ENCODE peak calls at places on chromosomes 11 and 22, in nine cellular contexts. Z is right lobe of liver; A is psoas muscle; R is CD4-positive, alpha-beta memory T cell; Q is mesendoderm; Y is GM23338; K is transverse colon; X is CD8-positive, alpha-beta memory T cell; S is heart right ventricle. E is an unnamed sample.

GRCh38 chr11:95337175-95337957 is 106.4 kb upstream of the SESN3 start:
- DNase-seq in Z (peak; percentile 59), A (peak; percentile 69), R (peak; percentile 32), Q (peak; percentile 87), Y (peak; percentile 64), K (peak; percentile 43), X (no peak), S (peak; percentile 68), E (peak; percentile 36)

GRCh38 chr22:28933321-28933720 is 49.9 kb downstream of the ZNRF3 start:
- DNase-seq in Z (no peak), A (no peak), R (no peak), Q (no peak), Y (no peak), K (no peak), X (no peak), S (no peak), E (no peak)

GRCh38 chr11:355581-356458 is 13.5 kb upstream of the B4GALNT4 start:
- DNase-seq in Z (peak; percentile 97), A (peak; percentile 95), R (peak; percentile 86), Q (peak; percentile 98), Y (peak; percentile 95), K (peak; percentile 95), X (peak; percentile 82), S (peak; percentile 95), E (peak; percentile 92)

GRCh38 chr11:16605440-16605970 is 132.9 kb upstream of the C11orf58 start:
- DNase-seq in Z (peak; percentile 49), A (peak; percentile 28), R (no peak), Q (peak; percentile 53), Y (peak; percentile 74), K (peak; percentile 22), X (no peak), S (peak; percentile 43), E (no peak)

GRCh38 chr22:28435271-28435825 is 244.3 kb downstream of the TTC28 start:
- DNase-seq in Z (peak; percentile 82), A (peak; percentile 33), R (no peak), Q (no peak), Y (peak; percentile 18), K (peak; percentile 16), X (no peak), S (no peak), E (peak; percentile 45)

GRCh38 chr22:31296258-31296657 is 4.0 kb upstream of the PIK3IP1 start:
- DNase-seq in Z (no peak), A (no peak), R (no peak), Q (no peak), Y (no peak), K (no peak), X (no peak), S (no peak), E (no peak)

GRCh38 chr11:94793002-94793401 is 24.8 kb downstream of the AMOTL1 start:
- DNase-seq in Z (no peak), A (no peak), R (no peak), Q (no peak), Y (no peak), K (no peak), X (no peak), S (no peak), E (no peak)

GRCh38 chr11:75384438-75385080 is 14.8 kb upstream of the RPS3 start:
- DNase-seq in Z (peak; percentile 84), A (peak; percentile 75), R (peak; percentile 76), Q (peak; percentile 80), Y (peak; percentile 92), K (peak; percentile 85), X (peak; percentile 64), S (peak; percentile 86), E (peak; percentile 72)

GRCh38 chr11:121603316-121603715 is 150.5 kb upstream of the SORL1-AS1 start:
- DNase-seq in Z (no peak), A (no peak), R (no peak), Q (no peak), Y (no peak), K (no peak), X (no peak), S (no peak), E (no peak)

GRCh38 chr11:114745150-114745671 is 66.9 kb downstream of the NXPE2 start:
- DNase-seq in Z (no peak), A (no peak), R (no peak), Q (no peak), Y (no peak), K (no peak), X (no peak), S (no peak), E (no peak)

GRCh38 chr11:65370659-65371049 is 11.8 kb downstream of the SLC25A45 start:
- DNase-seq in Z (no peak), A (no peak), R (no peak), Q (no peak), Y (no peak), K (no peak), X (no peak), S (no peak), E (no peak)

GRCh38 chr11:131593301-131593700 is 222.9 kb downstream of the NTM start:
- DNase-seq in Z (no peak), A (no peak), R (no peak), Q (peak; percentile 45), Y (no peak), K (no peak), X (no peak), S (no peak), E (no peak)

GRCh38 chr11:66407651-66408050 is 13.2 kb upstream of the NPAS4 start:
- DNase-seq in Z (no peak), A (no peak), R (no peak), Q (no peak), Y (no peak), K (no peak), X (no peak), S (no peak), E (no peak)

GRCh38 chr11:36724742-36725387 is 126.8 kb upstream of the RAG2 start:
- DNase-seq in Z (no peak), A (no peak), R (no peak), Q (no peak), Y (no peak), K (no peak), X (no peak), S (no peak), E (no peak)

GRCh38 chr11:36713715-36714114 is 115.7 kb upstream of the RAG2 start:
- DNase-seq in Z (no peak), A (no peak), R (no peak), Q (no peak), Y (no peak), K (peak; percentile 7), X (no peak), S (no peak), E (no peak)

GRCh38 chr11:36718481-36718880 is 120.4 kb upstream of the RAG2 start:
- DNase-seq in Z (no peak), A (no peak), R (no peak), Q (no peak), Y (peak; percentile 15), K (no peak), X (no peak), S (no peak), E (no peak)

DNA sequence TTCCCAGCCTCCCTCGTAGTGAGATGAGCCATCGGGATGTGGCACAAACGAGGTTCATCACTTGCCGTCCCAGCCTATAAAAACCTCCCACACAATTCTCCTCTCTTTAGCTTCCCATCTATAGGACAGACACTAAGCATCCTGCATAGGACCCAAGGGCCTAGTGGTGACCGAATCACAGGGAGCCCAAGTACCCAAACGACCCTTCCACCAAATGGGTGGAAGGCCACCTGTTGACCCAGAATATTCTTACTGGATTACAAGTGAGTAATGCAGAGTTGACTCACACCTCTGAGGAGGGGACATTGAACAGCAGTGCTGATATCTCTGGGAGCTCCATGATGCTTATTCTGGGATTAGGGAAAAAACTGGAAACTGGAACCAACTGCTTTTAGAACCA is 121.7 kb upstream of the RAG2 start:
- DNase-seq in Z (no peak), A (no peak), R (no peak), Q (peak; percentile 32), Y (no peak), K (no peak), X (no peak), S (no peak), E (no peak)
- H3K27me3 ChIP-seq in Z (no peaks in the 10 kb centered on the region), A (no peaks in the 10 kb centered on the region), R (no peaks in the 10 kb centered on the region), Q (no peaks in the 10 kb centered on the region), Y (peaks cover 56% of the 10 kb centered on the region), K (no peaks in the 10 kb centered on the region), X (no peaks in the 10 kb centered on the region), S (peaks cover 6% of the 10 kb centered on the region), E (no peaks in the 10 kb centered on the region)

GRCh38 chr11:117259417-117259816 is 26.9 kb downstream of the RNF214 start:
- DNase-seq in Z (no peak), A (no peak), R (no peak), Q (no peak), Y (no peak), K (no peak), X (no peak), S (no peak), E (no peak)

GRCh38 chr11:117255966-117256365 is 23.5 kb downstream of the RNF214 start:
- DNase-seq in Z (no peak), A (no peak), R (no peak), Q (no peak), Y (no peak), K (no peak), X (no peak), S (no peak), E (no peak)

DNA sequence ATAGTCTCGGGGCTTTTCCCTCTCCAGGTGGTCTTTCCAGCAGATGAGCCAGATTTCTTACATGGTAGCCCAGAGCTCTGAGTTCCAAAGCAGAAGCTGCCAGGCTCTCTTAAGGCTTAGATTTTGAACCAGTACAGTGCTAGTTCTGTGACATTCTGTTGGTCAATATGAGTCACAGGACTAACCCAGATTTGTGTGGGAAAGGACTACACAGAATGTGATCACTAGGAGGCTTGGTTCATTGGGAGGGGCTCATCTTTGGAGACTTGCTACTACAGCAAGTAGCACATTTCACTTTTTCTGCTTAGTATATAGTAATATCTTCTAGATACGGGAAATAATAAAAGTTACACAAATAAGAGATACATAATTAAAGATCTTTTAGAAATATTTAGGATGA is 24.1 kb downstream of the RNF214 start:
- DNase-seq in Z (no peak), A (no peak), R (no peak), Q (no peak), Y (no peak), K (no peak), X (no peak), S (no peak), E (no peak)
- H3K27me3 ChIP-seq in Z (no peaks in the 10 kb centered on the region), A (no peaks in the 10 kb centered on the region), R (no peaks in the 10 kb centered on the region), Q (no peaks in the 10 kb centered on the region), Y (no peaks in the 10 kb centered on the region), K (no peaks in the 10 kb centered on the region), X (no peaks in the 10 kb centered on the region), S (no peaks in the 10 kb centered on the region), E (no peaks in the 10 kb centered on the region)

DNA sequence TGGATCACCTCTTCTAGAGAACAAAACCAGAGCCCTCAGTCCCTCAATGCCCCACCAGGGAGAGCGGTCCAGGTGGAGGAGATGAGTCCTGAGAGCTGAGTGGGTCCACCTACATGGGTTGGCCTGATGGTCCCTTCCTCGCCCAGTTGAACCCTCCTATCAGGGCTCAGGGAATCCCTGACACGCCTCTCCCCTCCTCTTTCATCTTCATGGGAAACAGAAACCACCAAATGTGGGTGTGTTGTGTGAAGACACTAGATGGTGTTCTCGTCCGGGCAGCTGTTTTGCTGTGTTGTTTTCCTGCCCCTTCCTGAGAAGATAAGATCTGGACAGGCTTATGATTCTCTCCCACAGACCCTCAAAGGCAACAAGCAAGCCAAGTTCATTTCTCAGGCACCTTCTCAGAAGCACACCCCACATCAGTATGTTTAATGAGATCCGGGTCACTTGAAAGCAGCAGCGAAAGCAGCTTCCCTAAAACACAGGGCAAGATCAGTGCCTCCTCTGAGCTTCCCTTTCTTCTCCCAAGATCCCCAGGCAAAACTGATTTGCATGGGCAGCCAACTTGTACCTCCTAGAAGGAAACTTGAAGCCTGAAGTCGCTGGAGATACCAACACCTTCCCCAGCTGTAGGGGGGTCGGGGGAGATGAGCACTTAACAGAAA is 35.3 kb upstream of the POU2AF1 start:
- DNase-seq in Z (no peak), A (no peak), R (no peak), Q (no peak), Y (no peak), K (peak; percentile 30), X (no peak), S (no peak), E (no peak)
- H3K27me3 ChIP-seq in Z (no peaks in the 10 kb centered on the region), A (no peaks in the 10 kb centered on the region), R (no peaks in the 10 kb centered on the region), Q (no peaks in the 10 kb centered on the region), Y (no peaks in the 10 kb centered on the region), K (no peaks in the 10 kb centered on the region), X (no peaks in the 10 kb centered on the region), S (no peaks in the 10 kb centered on the region), E (no peaks in the 10 kb centered on the region)

GRCh38 chr11:70399681-70400112 is 1.4 kb downstream of the CTTN start:
- DNase-seq in Z (peak; percentile 66), A (peak; percentile 90), R (no peak), Q (peak; percentile 85), Y (peak; percentile 76), K (peak; percentile 74), X (no peak), S (peak; percentile 80), E (peak; percentile 84)
- H3K27me3 ChIP-seq in Z (no peaks in the 10 kb centered on the region), A (no peaks in the 10 kb centered on the region), R (no peaks in the 10 kb centered on the region), Q (no peaks in the 10 kb centered on the region), Y (no peaks in the 10 kb centered on the region), K (peaks cover 3% of the 10 kb centered on the region), X (peaks cover 17% of the 10 kb centered on the region), S (no peaks in the 10 kb centered on the region), E (no peaks in the 10 kb centered on the region)